ENCODE peak calls at places on chromosomes 4 and X, in four cellular contexts. G is choroid plexus epithelial cell, R is brain microvascular endothelial cell, V is mammary epithelial cell. C is an unnamed sample.

GRCh38 chr4:38675167-38676121 is 11.4 kb downstream of the KLF3 start:
- DNase-seq in V (peak), R (peak), G (peak), C (peak)

GRCh38 chr4:99816611-99817309 is at the start of gene DAPP1:
- DNase-seq in V (peak), R (no peak), G (no peak), C (no peak)

GRCh38 chr4:73832651-73833237 is 3.7 kb upstream of the CXCL6 start:
- DNase-seq in G (peak), R (no peak), V (peak), C (peak)

GRCh38 chr4:110412354-110412753 is 63.6 kb upstream of the ENPEP start:
- DNase-seq in R (no peak), G (no peak), V (no peak), C (no peak)

GRCh38 chr4:99987681-99988080 is 37.6 kb upstream of the H2AZ1 start:
- DNase-seq in R (no peak), G (no peak), V (no peak), C (no peak)

GRCh38 chr4:73257995-73258667 is 467 bp downstream of the ANKRD17 start:
- DNase-seq in R (peak), G (peak), V (peak), C (peak)

GRCh38 chrX:7021991-7022390 is 125.5 kb upstream of the STS start:
- DNase-seq in V (no peak), R (no peak), G (no peak), C (no peak)

GRCh38 chrX:145002776-145003175 is 244.5 kb upstream of the SPANXN1 start:
- DNase-seq in R (peak), V (peak), G (no peak), C (peak)

GRCh38 chrX:119677654-119677981 is 15.3 kb downstream of the SEPTIN6 start:
- DNase-seq in V (no peak), R (no peak), G (no peak), C (no peak)

GRCh38 chr4:108889696-108890475 is 127.0 kb upstream of the ETNPPL start:
- DNase-seq in V (no peak), R (no peak), G (no peak), C (no peak)

GRCh38 chrX:80223922-80224579 is 196.2 kb upstream of the TENT5D start:
- DNase-seq in G (no peak), V (no peak), R (no peak), C (no peak)

GRCh38 chr4:11548529-11549176 is 120.0 kb upstream of the HS3ST1 start:
- DNase-seq in R (no peak), G (no peak), V (peak), C (no peak)

GRCh38 chrX:66635360-66635759 is 3.5 kb downstream of the EDA2R start:
- DNase-seq in R (peak), G (peak), V (peak), C (peak)

GRCh38 chr4:8022767-8023695 is 83.4 kb upstream of the AFAP1 start:
- DNase-seq in V (no peak), R (no peak), G (no peak), C (no peak)

GRCh38 chr4:156298230-156298629 is 344.6 kb upstream of the CTSO start:
- DNase-seq in G (peak), V (peak), R (peak), C (peak)

GRCh38 chr4:1531683-1532548 is 125.7 kb upstream of the NKX1-1 start:
- DNase-seq in R (no peak), G (no peak), V (no peak), C (no peak)

GRCh38 chrX:134139090-134139489 is 97.9 kb upstream of the CCDC160 start:
- DNase-seq in R (no peak), V (no peak), G (no peak), C (no peak)

GRCh38 chr4:172352351-172352750 is 539.1 kb downstream of the GALNTL6 start:
- DNase-seq in V (no peak), G (no peak), R (no peak), C (no peak)

GRCh38 chr4:60805500-60806313 is 394.4 kb upstream of the ADGRL3 start:
- DNase-seq in V (peak), G (peak), R (peak), C (peak)

GRCh38 chr4:16893141-16893571 is 5.3 kb downstream of the LDB2 start:
- DNase-seq in R (no peak), G (peak), V (no peak), C (no peak)

GRCh38 chr4:42306221-42307109 is 90.8 kb upstream of the SHISA3 start:
- DNase-seq in R (no peak), G (no peak), V (no peak), C (no peak)

GRCh38 chrX:6021316-6022091 is 207.2 kb downstream of the NLGN4X start:
- DNase-seq in V (peak), G (peak), R (peak), C (peak)

GRCh38 chr4:52376107-52376704 is 282.9 kb downstream of the USP46 start:
- DNase-seq in R (peak), V (peak), G (peak), C (peak)

GRCh38 chrX:39445336-39445735 is 644.1 kb downstream of the MID1IP1 start:
- DNase-seq in G (peak), V (no peak), R (no peak), C (no peak)

GRCh38 chrX:153634832-153635231 is 12.2 kb upstream of the DUSP9 start:
- DNase-seq in V (no peak), G (no peak), R (no peak), C (no peak)

GRCh38 chr4:143384381-143384994 is 47.8 kb downstream of the GAB1 start:
- DNase-seq in V (no peak), G (no peak), R (no peak), C (peak)

GRCh38 chrX:81120270-81120935 is 81.3 kb downstream of the HMGN5 start:
- DNase-seq in V (no peak), G (no peak), R (no peak), C (no peak)

GRCh38 chrX:24515447-24515846 is 50.4 kb downstream of the PDK3 start:
- DNase-seq in G (peak), R (peak), V (no peak), C (no peak)

GRCh38 chr4:27568236-27568951 is 707.8 kb downstream of the STIM2 start:
- DNase-seq in G (no peak), R (no peak), V (no peak), C (no peak)

GRCh38 chrX:103240155-103240554 is 14.8 kb downstream of the TCEAL8 start:
- DNase-seq in R (no peak), V (peak), G (no peak), C (no peak)

GRCh38 chr4:19047481-19047880 is 1025.9 kb upstream of the LCORL start:
- DNase-seq in G (no peak), V (no peak), R (no peak), C (peak)

GRCh38 chr4:28177641-28178040 is 1317.0 kb downstream of the STIM2 start:
- DNase-seq in G (no peak), R (no peak), V (no peak), C (no peak)

GRCh38 chr4:146291313-146291712 is 77.0 kb downstream of the REELD1 start:
- DNase-seq in G (no peak), R (no peak), V (no peak), C (no peak)
- TF ChIP-seq CTCF in G (peak), R (peak), V (no peak), C (no peak)

GRCh38 chr4:78621395-78621794 is 69.8 kb downstream of the ANXA3 start:
- DNase-seq in R (no peak), V (no peak), G (no peak), C (no peak)
- H3K4me3 ChIP-seq in R (no peak), V (no peak), G (no peak), C (no peak)

DNA sequence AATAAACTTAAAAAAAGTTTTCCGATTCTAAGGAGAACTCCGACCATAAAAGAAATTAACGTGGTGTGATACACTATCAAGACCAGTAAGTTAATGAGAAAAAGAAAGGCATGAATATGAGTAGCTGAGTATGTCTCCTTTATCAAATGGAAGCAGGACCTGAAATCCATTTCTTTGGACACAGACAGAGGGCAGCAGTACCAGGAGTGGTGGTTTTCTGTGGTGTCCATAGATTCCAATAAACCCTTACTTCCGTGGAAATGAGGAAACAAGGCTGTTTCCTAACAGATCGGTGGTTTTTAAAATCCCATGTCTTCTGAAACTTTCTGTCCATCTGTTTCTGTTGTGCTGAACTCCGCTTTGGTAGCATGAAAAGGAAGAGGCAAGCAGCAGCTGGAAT is 128.5 kb upstream of the TSPAN5 start:
- DNase-seq in V (no peak), R (no peak), G (peak), C (peak)
- TF ChIP-seq CTCF in V (no peak), R (peak), G (peak), C (peak)

GRCh38 chr4:68368566-68369473 is 18.9 kb upstream of the YTHDC1 start:
- DNase-seq in R (peak), G (peak), V (peak), C (peak)
- H3K4me3 ChIP-seq in R (no peak), G (no peak), V (peak), C (peak)

DNA sequence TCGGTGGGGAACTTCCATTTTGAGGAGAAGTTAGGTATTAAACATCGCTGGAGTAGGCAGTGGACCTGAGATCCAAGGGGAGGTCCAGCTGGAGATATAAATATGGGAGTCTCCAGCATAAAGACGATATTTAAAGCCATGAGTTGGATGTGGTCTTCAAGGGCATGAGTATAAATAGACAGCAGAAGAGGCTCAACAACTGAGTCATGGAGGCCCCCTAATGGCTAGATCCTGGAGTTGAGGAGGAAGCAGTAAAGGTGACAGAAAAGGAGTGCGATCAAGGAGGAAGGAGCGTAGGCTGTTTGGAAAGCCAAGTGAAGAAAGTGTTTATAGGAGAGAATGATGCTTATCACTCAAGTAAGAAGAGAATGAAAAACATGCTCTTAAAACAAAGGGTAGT is 18.1 kb upstream of the APBB2 start:
- DNase-seq in V (no peak), R (peak), G (peak), C (no peak)
- TF ChIP-seq CTCF in V (no peak), R (peak), G (peak), C (no peak)